ENCODE peak calls at places on chromosome 2, in ten cellular contexts. P is Jurkat, Clone E6-1; V is H1; O is AG09309; B is Calu3; C is activated CD8-positive, alpha-beta T cell treated with anti-CD3 and anti-CD28 coated beads for 36 hours; W is EH; D is transverse colon; T is heart left ventricle; N is hypothalamus. I is an unnamed sample.

GRCh38 chr2:97718051-97718882 is 4.9 kb downstream of the ZAP70 start:
- DNase-seq in P (peak; percentile 95), V (no peak), O (no peak), B (no peak), C (peak; percentile 91), W (no peak), D (peak; percentile 58), T (no peak), N (no peak), I (peak; percentile 39)

GRCh38 chr2:180202591-180202990 is 195.5 kb upstream of the CWC22 start:
- DNase-seq in P (no peak), V (no peak), O (no peak), B (no peak), C (no peak), W (no peak), D (no peak), T (peak; percentile 6), N (no peak), I (no peak)

GRCh38 chr2:191013617-191013875 is 425 bp downstream of the STAT1 start:
- DNase-seq in P (no peak), V (no peak), O (no peak), B (no peak), C (no peak), W (no peak), D (no peak), T (no peak), N (no peak), I (no peak)

GRCh38 chr2:150487537-150488429 is at the start of gene RND3:
- DNase-seq in P (peak; percentile 77), V (peak; percentile 91), O (peak; percentile 98), B (peak; percentile 96), C (peak; percentile 79), W (peak; percentile 99), D (peak; percentile 97), T (peak; percentile 96), N (peak; percentile 75), I (peak; percentile 96)

GRCh38 chr2:236776695-236777251 is 207.1 kb downstream of the ACKR3 start:
- DNase-seq in P (no peak), V (no peak), O (peak; percentile 62), B (no peak), C (no peak), W (peak; percentile 72), D (no peak), T (no peak), N (no peak), I (no peak)

GRCh38 chr2:160956243-160956802 is 203.9 kb upstream of the TANK start:
- DNase-seq in P (no peak), V (no peak), O (no peak), B (no peak), C (no peak), W (peak; percentile 35), D (no peak), T (peak; percentile 10), N (no peak), I (no peak)

GRCh38 chr2:9984217-9984739 is 32.8 kb downstream of the GRHL1 start:
- DNase-seq in P (peak; percentile 32), V (no peak), O (no peak), B (no peak), C (peak; percentile 30), W (peak; percentile 72), D (no peak), T (no peak), N (no peak), I (no peak)

GRCh38 chr2:12169060-12169406 is 422.6 kb downstream of the LPIN1 start:
- DNase-seq in P (no peak), V (no peak), O (peak; percentile 34), B (no peak), C (no peak), W (peak; percentile 87), D (no peak), T (peak; percentile 41), N (no peak), I (no peak)

GRCh38 chr2:241546771-241547498 is 11.6 kb upstream of the BOK start:
- DNase-seq in P (no peak), V (no peak), O (peak; percentile 92), B (no peak), C (no peak), W (peak; percentile 100), D (no peak), T (no peak), N (no peak), I (no peak)

GRCh38 chr2:1987379-1987778 is 243.1 kb upstream of the PXDN start:
- DNase-seq in P (no peak), V (no peak), O (no peak), B (no peak), C (no peak), W (no peak), D (no peak), T (no peak), N (no peak), I (no peak)

I was measured in stomach.